ENCODE peak calls at places on chromosomes 4 and X, in four cellular contexts. N is Peyer's patch, K is fibroblast of mammary gland, R is thoracic aorta. U is an unnamed sample.

GRCh38 chr4:128636906-128637305 is 172.6 kb upstream of the JADE1 start:
- DNase-seq in N (no peak), K (no peak), R (no peak), U (no peak)

GRCh38 chrX:33132569-33132968 is 78.8 kb downstream of the DMD start:
- DNase-seq in N (no peak), K (no peak), R (no peak), U (no peak)

GRCh38 chr4:101356928-101357327 is 9.6 kb upstream of the PPP3CA start:
- DNase-seq in N (no peak), K (peak; percentile 93), R (no peak), U (peak; percentile 96)

GRCh38 chr4:35423104-35423503 is 821.2 kb downstream of the ARAP2 start:
- DNase-seq in N (no peak), K (no peak), R (no peak), U (no peak)

GRCh38 chr4:153207561-153207960 is 3.3 kb downstream of the TRIM2 start:
- DNase-seq in N (peak; percentile 78), K (peak; percentile 31), R (no peak), U (peak; percentile 20)

GRCh38 chr4:69484011-69484410 is 11.7 kb downstream of the UGT2B4 start:
- DNase-seq in N (no peak), K (no peak), R (no peak), U (no peak)

GRCh38 chr4:76732246-76732645 is 165.7 kb downstream of the SOWAHB start:
- DNase-seq in N (no peak), K (no peak), R (no peak), U (no peak)

GRCh38 chr4:128653514-128654420 is 155.7 kb upstream of the JADE1 start:
- DNase-seq in N (peak; percentile 69), K (no peak), R (no peak), U (peak; percentile 46)

GRCh38 chr4:159455675-159456235 is 352.9 kb downstream of the RAPGEF2 start:
- DNase-seq in N (no peak), K (peak; percentile 55), R (no peak), U (peak; percentile 36)

GRCh38 chr4:3637326-3638016 is 105.2 kb upstream of the LRPAP1 start:
- DNase-seq in N (no peak), K (no peak), R (no peak), U (no peak)

GRCh38 chr4:53185853-53186590 is 179.8 kb downstream of the SCFD2 start:
- DNase-seq in N (no peak), K (peak; percentile 37), R (no peak), U (peak; percentile 81)

GRCh38 chr4:144208074-144208473 is 67.6 kb upstream of the GYPA start:
- DNase-seq in N (no peak), K (no peak), R (no peak), U (no peak)

GRCh38 chr4:152673489-152673888 is 6.3 kb downstream of the TMEM154 start:
- DNase-seq in N (no peak), K (no peak), R (no peak), U (no peak)

GRCh38 chr4:130395871-130396270 is 1299.9 kb downstream of the C4orf33 start:
- DNase-seq in N (no peak), K (peak; percentile 86), R (no peak), U (peak; percentile 70)

GRCh38 chr4:3041192-3042142 is 32.9 kb downstream of the HTT-AS start:
- DNase-seq in N (peak; percentile 84), K (peak; percentile 36), R (no peak), U (peak; percentile 71)

GRCh38 chrX:115089419-115089818 is 72.0 kb upstream of the IL13RA2 start:
- DNase-seq in N (no peak), K (no peak), R (no peak), U (no peak)

GRCh38 chr4:177450421-177451107 is 8.3 kb upstream of the AGA start:
- DNase-seq in N (no peak), K (peak; percentile 7), R (no peak), U (peak; percentile 68)

GRCh38 chr4:65050786-65051185 is 619.5 kb downstream of the EPHA5 start:
- DNase-seq in N (no peak), K (no peak), R (no peak), U (no peak)

GRCh38 chr4:11343536-11343935 is 85.2 kb downstream of the HS3ST1 start:
- DNase-seq in N (no peak), K (no peak), R (no peak), U (no peak)

GRCh38 chr4:161132715-161133425 is 1030.9 kb downstream of the FSTL5 start:
- DNase-seq in N (no peak), K (no peak), R (no peak), U (no peak)

GRCh38 chrX:140066262-140066661 is 100.9 kb upstream of the CXorf66 start:
- DNase-seq in N (no peak), K (no peak), R (no peak), U (no peak)

GRCh38 chrX:123084797-123085196 is 99.3 kb upstream of the GRIA3 start:
- DNase-seq in N (no peak), K (peak; percentile 94), R (no peak), U (peak; percentile 92)

GRCh38 chrX:43718956-43719355 is 62.9 kb downstream of the MAOA start:
- DNase-seq in N (no peak), K (no peak), R (no peak), U (no peak)

GRCh38 chrX:48833531-48834138 is 1.8 kb downstream of the PCSK1N start:
- DNase-seq in N (no peak), K (no peak), R (no peak), U (no peak)

GRCh38 chr4:121200795-121201472 is 36.8 kb upstream of the TNIP3 start:
- DNase-seq in N (no peak), K (no peak), R (no peak), U (no peak)
- H3K4me3 ChIP-seq in N (no peak overlapping the region), K (no peak overlapping the region), R (no peak overlapping the region), U (no peak overlapping the region)

GRCh38 chr4:24208691-24209090 is 318.8 kb upstream of the PPARGC1A start:
- DNase-seq in N (no peak), K (no peak), R (no peak), U (no peak)
- TF ChIP-seq CTCF in N (no peak), K (no peak), R (no peak), U (no peak)

GRCh38 chr4:133152801-133153526 is 3.9 kb downstream of the PCDH10 start:
- DNase-seq in N (no peak), K (no peak), R (no peak), U (no peak)
- H3K4me3 ChIP-seq in N (no peak overlapping the region), K (no peak overlapping the region), R (peak overlapping the region; percentile 80), U (no peak overlapping the region)

DNA sequence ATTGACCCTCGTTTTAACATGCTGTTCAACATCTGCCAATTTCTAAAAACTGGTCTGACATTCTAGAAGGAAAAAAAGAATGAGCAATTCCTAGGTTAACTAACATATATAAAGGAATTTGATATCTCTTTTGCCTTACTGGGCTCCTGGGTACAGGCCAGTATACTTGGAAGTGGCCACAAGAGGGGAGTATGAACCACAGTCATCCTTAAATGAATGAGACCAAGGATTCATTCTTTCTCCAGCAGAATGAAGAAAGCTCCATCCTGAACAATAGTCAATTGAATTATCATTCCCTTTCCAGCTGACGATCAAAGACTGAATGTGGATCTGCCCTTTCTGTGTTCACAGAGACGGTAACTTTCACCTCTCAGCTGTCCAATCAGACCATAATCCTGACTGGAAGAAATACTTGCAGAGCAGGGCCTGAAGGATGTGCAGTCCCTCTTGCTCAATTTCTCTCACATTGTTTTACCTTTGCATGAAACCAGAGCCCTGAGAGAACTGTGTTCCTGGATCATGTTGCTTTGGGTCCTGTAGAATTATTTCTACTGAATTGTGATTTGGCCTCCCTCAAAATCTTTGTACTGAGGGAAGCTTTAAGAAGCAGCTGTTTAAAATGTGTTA is 14.8 kb upstream of the SPARCL1 start:
- DNase-seq in N (no peak), K (peak; percentile 78), R (no peak), U (peak; percentile 58)
- TF ChIP-seq CTCF in N (peak; percentile 29), K (peak; percentile 70), R (peak; percentile 67), U (peak; percentile 73)

GRCh38 chr4:142402156-142402555 is 443.9 kb downstream of the INPP4B start:
- DNase-seq in N (no peak), K (peak; percentile 47), R (no peak), U (peak; percentile 50)

GRCh38 chr4:142393127-142393526 is 453.0 kb downstream of the INPP4B start:
- DNase-seq in N (no peak), K (no peak), R (no peak), U (no peak)

DNA sequence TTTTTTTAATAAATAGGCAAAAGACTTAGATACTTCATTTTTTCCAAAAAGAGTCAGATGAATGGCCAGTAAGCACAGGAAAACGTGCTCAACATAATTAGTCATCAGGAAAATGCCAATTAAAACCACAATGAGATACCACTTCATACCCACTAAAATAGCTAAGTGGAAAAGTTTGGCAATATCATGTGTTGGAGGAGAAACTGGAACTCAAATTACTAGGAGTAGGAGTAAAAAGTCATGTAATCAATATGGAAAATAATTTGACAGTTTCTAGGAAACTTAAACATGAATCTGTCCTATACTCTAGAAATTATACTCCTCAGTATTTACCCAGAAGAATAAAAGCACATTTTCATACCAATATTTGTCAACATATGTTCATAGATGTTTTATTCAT is 449.8 kb downstream of the INPP4B start:
- DNase-seq in N (no peak), K (peak; percentile 63), R (no peak), U (peak; percentile 84)
- H3K4me3 ChIP-seq in N (no peak overlapping the region), K (no peak overlapping the region), R (no peak overlapping the region), U (no peak overlapping the region)

GRCh38 chrX:135086197-135086854 is 34.0 kb downstream of the ETDB start:
- DNase-seq in N (peak; percentile 63), K (peak; percentile 71), R (no peak), U (peak; percentile 58)
- TF ChIP-seq CTCF in N (peak; percentile 65), K (peak; percentile 71), R (no peak), U (peak; percentile 65)

GRCh38 chrX:88416965-88417364 is 330.1 kb upstream of the CPXCR1 start:
- DNase-seq in N (no peak), K (no peak), R (no peak), U (no peak)
- H3K4me3 ChIP-seq in N (no peak overlapping the region), K (no peak overlapping the region), R (no peak overlapping the region), U (no peak overlapping the region)